ENCODE peak calls at places on chromosomes 4 and X, in four cellular contexts. One of them, this sample, is unnamed.

GRCh38 chrX:148609766-148610698 is 109.6 kb downstream of the AFF2 start:
- DNase-seq in mesenchymal stem cell: no peak
- DNase-seq in tibial nerve: no peak
- DNase-seq in tibial artery: no peak
- DNase-seq in this sample: peak; percentile 74

GRCh38 chr4:80266267-80266901 is at the start of gene FGF5:
- DNase-seq in mesenchymal stem cell: peak; percentile 89
- DNase-seq in tibial artery: peak; percentile 70
- DNase-seq in tibial nerve: peak; percentile 9
- DNase-seq in this sample: no peak

GRCh38 chr4:159101983-159102622 is 776 bp upstream of the RAPGEF2 start:
- DNase-seq in mesenchymal stem cell: peak; percentile 16
- DNase-seq in tibial artery: no peak
- DNase-seq in tibial nerve: peak; percentile 9
- DNase-seq in this sample: no peak

GRCh38 chr4:118396881-118397666 is 44.3 kb upstream of the PRSS12 start:
- DNase-seq in tibial artery: no peak
- DNase-seq in tibial nerve: no peak
- DNase-seq in mesenchymal stem cell: no peak
- DNase-seq in this sample: no peak

GRCh38 chr4:154977228-154977627 is 196.2 kb downstream of the RBM46 start:
- DNase-seq in mesenchymal stem cell: no peak
- DNase-seq in tibial artery: no peak
- DNase-seq in tibial nerve: no peak
- DNase-seq in this sample: no peak

GRCh38 chr4:47031011-47031678 is at the start of gene GABRB1:
- DNase-seq in tibial nerve: no peak
- DNase-seq in tibial artery: peak; percentile 66
- DNase-seq in mesenchymal stem cell: peak; percentile 70
- DNase-seq in this sample: no peak

GRCh38 chr4:61468091-61468720 is 268.1 kb downstream of the ADGRL3 start:
- DNase-seq in mesenchymal stem cell: peak; percentile 73
- DNase-seq in tibial nerve: no peak
- DNase-seq in tibial artery: no peak
- DNase-seq in this sample: no peak

GRCh38 chr4:177480796-177481195 is 38.6 kb upstream of the AGA start:
- DNase-seq in tibial artery: no peak
- DNase-seq in tibial nerve: no peak
- DNase-seq in mesenchymal stem cell: peak; percentile 76
- DNase-seq in this sample: no peak

GRCh38 chr4:7767966-7768365 is 171.7 kb downstream of the AFAP1 start:
- DNase-seq in tibial artery: peak; percentile 51
- DNase-seq in tibial nerve: no peak
- DNase-seq in mesenchymal stem cell: no peak
- DNase-seq in this sample: no peak

GRCh38 chr4:123365412-123365811 is 31.2 kb upstream of the SPRY1 start:
- DNase-seq in tibial nerve: no peak
- DNase-seq in tibial artery: no peak
- DNase-seq in mesenchymal stem cell: no peak
- DNase-seq in this sample: no peak

GRCh38 chr4:145937021-145937861 is 1.4 kb downstream of the ZNF827 start:
- DNase-seq in mesenchymal stem cell: peak; percentile 77
- DNase-seq in tibial artery: peak; percentile 83
- DNase-seq in tibial nerve: peak; percentile 36
- DNase-seq in this sample: peak; percentile 84

DNA sequence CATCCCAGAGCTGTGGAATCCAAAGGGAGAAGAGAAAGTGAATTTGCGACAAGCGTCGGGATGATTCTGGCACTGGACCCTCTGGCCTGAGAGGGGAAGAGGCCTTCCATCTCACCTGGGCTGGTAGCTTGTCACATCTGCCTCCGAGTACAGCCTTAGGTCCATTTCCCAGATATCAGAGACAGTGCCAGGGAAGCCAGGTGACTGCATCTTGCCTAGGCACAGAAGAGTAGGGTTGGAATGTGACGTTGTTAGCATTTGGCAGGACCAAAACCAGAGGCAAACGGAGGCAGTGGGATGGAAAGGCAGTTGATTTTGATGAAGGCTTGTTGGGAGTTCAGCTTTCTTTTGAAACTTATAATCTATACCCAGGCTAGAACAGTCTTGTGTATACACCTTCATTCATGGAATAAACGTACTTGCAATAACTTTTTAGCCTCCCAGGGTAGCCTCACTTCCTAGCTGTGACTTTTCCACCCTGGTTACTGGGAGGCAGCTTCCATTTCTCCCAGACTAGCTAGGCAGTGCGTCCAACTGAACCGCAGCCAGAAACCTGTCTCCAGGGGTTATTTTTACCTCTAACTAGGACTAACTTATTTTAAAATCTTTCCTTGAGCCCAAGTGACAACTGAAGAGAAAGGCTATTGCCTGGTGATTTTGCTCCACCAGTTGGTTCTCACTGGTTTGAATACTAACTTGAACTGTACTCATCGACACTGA is 5.9 kb downstream of the SOD3 start:
- DNase-seq in tibial nerve: no peak
- DNase-seq in tibial artery: no peak
- DNase-seq in mesenchymal stem cell: no peak
- DNase-seq in this sample: no peak
- H3K4me3 ChIP-seq in tibial nerve: peak overlapping the region; percentile 51
- H3K4me3 ChIP-seq in tibial artery: no peak overlapping the region
- H3K4me3 ChIP-seq in mesenchymal stem cell: peak overlapping the region; percentile 61
- H3K4me3 ChIP-seq in this sample: no peak overlapping the region

GRCh38 chr4:152206646-152207435 is 329.1 kb downstream of the FBXW7 start:
- DNase-seq in mesenchymal stem cell: peak; percentile 12
- DNase-seq in tibial artery: no peak
- DNase-seq in tibial nerve: no peak
- DNase-seq in this sample: no peak
- H3K4me3 ChIP-seq in mesenchymal stem cell: no peak overlapping the region
- H3K4me3 ChIP-seq in tibial artery: no peak overlapping the region
- H3K4me3 ChIP-seq in tibial nerve: no peak overlapping the region
- H3K4me3 ChIP-seq in this sample: no peak overlapping the region

DNA sequence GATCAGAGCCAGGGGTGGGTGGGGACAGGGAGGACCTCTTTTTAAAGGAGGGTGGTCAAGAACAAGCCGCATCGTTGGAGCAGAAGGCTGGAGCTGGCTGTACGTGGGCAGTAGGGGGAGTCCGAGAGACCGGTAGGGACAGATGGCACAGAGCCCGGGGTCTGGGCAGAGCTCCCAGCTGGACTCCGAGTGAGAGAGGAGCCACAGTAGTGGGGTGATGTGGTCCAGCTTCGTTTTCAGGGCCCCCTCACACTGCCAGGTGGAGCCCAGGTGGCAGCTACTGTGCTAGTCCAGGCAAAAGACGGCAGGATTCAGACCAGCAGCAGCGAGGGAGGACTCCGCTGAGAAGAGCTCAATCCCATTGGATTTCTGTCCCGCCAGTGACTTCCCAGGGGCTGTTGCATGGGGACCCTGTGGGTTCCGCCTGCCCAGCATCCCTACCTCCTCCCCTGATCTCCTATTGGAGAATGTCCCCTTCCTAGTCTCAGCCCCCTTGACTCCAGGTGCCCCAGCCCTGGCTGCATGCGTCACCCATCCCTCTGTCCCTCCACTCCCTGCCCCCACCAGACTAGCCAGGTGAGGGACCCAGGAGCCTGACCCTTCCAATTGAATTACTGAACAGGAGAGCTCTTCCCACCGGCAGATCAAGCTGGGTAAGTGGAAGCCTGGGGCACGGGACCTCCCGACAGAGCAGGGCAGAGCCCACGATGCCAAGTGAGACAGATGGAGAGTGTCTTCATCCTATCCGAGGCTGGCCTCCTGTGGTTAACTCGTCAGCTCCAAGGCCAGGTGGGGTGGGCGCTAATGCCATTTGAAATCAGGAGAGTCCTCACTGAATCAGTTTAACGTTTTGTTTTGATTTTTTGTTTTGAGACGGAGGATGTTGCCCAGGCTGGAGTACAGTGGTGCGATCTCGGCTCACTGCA is 2.9 kb downstream of the ARHGAP4 start:
- DNase-seq in mesenchymal stem cell: no peak
- DNase-seq in tibial nerve: peak; percentile 74
- DNase-seq in tibial artery: peak; percentile 83
- DNase-seq in this sample: no peak
- H3K4me3 ChIP-seq in mesenchymal stem cell: no peak overlapping the region
- H3K4me3 ChIP-seq in tibial nerve: no peak overlapping the region
- H3K4me3 ChIP-seq in tibial artery: no peak overlapping the region
- H3K4me3 ChIP-seq in this sample: no peak overlapping the region

GRCh38 chrX:20215565-20215964 is 51.1 kb downstream of the RPS6KA3 start:
- DNase-seq in tibial nerve: no peak
- DNase-seq in tibial artery: no peak
- DNase-seq in mesenchymal stem cell: no peak
- DNase-seq in this sample: no peak
- H3K4me3 ChIP-seq in tibial nerve: no peak overlapping the region
- H3K4me3 ChIP-seq in tibial artery: no peak overlapping the region
- H3K4me3 ChIP-seq in mesenchymal stem cell: no peak overlapping the region
- H3K4me3 ChIP-seq in this sample: no peak overlapping the region

GRCh38 chr4:77159798-77160197 is 2.8 kb downstream of the CCNG2 start:
- DNase-seq in mesenchymal stem cell: no peak
- DNase-seq in tibial artery: no peak
- DNase-seq in tibial nerve: no peak
- DNase-seq in this sample: no peak
- H3K4me3 ChIP-seq in mesenchymal stem cell: no peak overlapping the region
- H3K4me3 ChIP-seq in tibial artery: no peak overlapping the region
- H3K4me3 ChIP-seq in tibial nerve: peak overlapping the region; percentile 6
- H3K4me3 ChIP-seq in this sample: no peak overlapping the region